ENCODE peak calls at places on chromosomes 12 and 14, in five cellular contexts. L, I, W, G and D are unnamed samples. For H3K9me3, the result is how much of the 10 kb centered on the place peaks cover.

GRCh38 chr14:93800038-93800937 is 12.0 kb upstream of the PRIMA1 start:
- DNase-seq in L (no peak), I (no peak), W (no peak), G (no peak), D (no peak)

GRCh38 chr12:53208877-53209463 is 1.9 kb upstream of the ITGB7 start:
- DNase-seq in L (no peak), I (no peak), W (no peak), G (no peak), D (no peak)

GRCh38 chr12:25189656-25190055 is 5.3 kb downstream of the DNAI7 start:
- DNase-seq in L (no peak), I (no peak), W (no peak), G (no peak), D (no peak)

GRCh38 chr12:49098035-49098451 is 3.4 kb upstream of the DHH start:
- DNase-seq in L (peak), I (peak), W (peak), G (peak), D (peak)

GRCh38 chr12:75236206-75236605 is 26.6 kb upstream of the KCNC2 start:
- DNase-seq in L (peak), I (no peak), W (no peak), G (no peak), D (no peak)

GRCh38 chr14:21526672-21527319 is 650 bp upstream of the SALL2 start:
- DNase-seq in L (no peak), I (no peak), W (no peak), G (no peak), D (no peak)

GRCh38 chr14:24783791-24784190 is 149.8 kb upstream of the GZMB start:
- DNase-seq in L (no peak), I (no peak), W (no peak), G (no peak), D (no peak)

GRCh38 chr12:120710805-120711296 is 593 bp downstream of the UNC119B start:
- DNase-seq in L (no peak), I (no peak), W (no peak), G (no peak), D (no peak)

GRCh38 chr12:112163471-112164325 is 38.3 kb downstream of the TRAFD1 start:
- DNase-seq in L (no peak), I (no peak), W (no peak), G (peak), D (no peak)

GRCh38 chr12:18747960-18748359 is 10.0 kb downstream of the CAPZA3 start:
- DNase-seq in L (peak), I (no peak), W (no peak), G (no peak), D (no peak)

GRCh38 chr14:101709962-101710891 is 51.3 kb upstream of the PPP2R5C start:
- DNase-seq in L (peak), I (no peak), W (no peak), G (peak), D (no peak)

GRCh38 chr14:58239259-58240210 is 5.1 kb upstream of the PSMA3 start:
- DNase-seq in L (peak), I (peak), W (peak), G (peak), D (peak)

GRCh38 chr14:69683971-69684370 is 72.6 kb downstream of the SUSD6 start:
- DNase-seq in L (no peak), I (no peak), W (no peak), G (no peak), D (no peak)

GRCh38 chr12:29782821-29783772 is 645 bp downstream of the TMTC1 start:
- DNase-seq in L (peak), I (no peak), W (no peak), G (peak), D (no peak)

GRCh38 chr14:105019861-105020814 is 745 bp downstream of the CDCA4 start:
- DNase-seq in L (no peak), I (peak), W (no peak), G (peak), D (peak)

GRCh38 chr12:106284294-106285105 is 18.0 kb upstream of the TCP11L2 start:
- DNase-seq in L (peak), I (no peak), W (no peak), G (no peak), D (no peak)

GRCh38 chr12:118778077-118778476 is 203.3 kb upstream of the SRRM4 start:
- DNase-seq in L (no peak), I (no peak), W (no peak), G (no peak), D (no peak)

GRCh38 chr12:67827820-67828383 is 161.3 kb upstream of the IFNG-AS1 start:
- DNase-seq in L (peak), I (no peak), W (peak), G (peak), D (no peak)

GRCh38 chr12:92030618-92031017 is 115.0 kb downstream of the BTG1 start:
- DNase-seq in L (no peak), I (peak), W (no peak), G (no peak), D (peak)

GRCh38 chr12:8780389-8780788 is 42.0 kb upstream of the A2ML1 start:
- DNase-seq in L (peak), I (no peak), W (peak), G (no peak), D (no peak)

GRCh38 chr14:71620401-71620800 is 311.8 kb upstream of the RGS6 start:
- DNase-seq in L (peak), I (no peak), W (no peak), G (no peak), D (no peak)

GRCh38 chr12:93976024-93976423 is 172.4 kb upstream of the PLXNC1 start:
- DNase-seq in L (no peak), I (no peak), W (no peak), G (no peak), D (no peak)

GRCh38 chr14:51616724-51617409 is 34.8 kb upstream of the FRMD6 start:
- DNase-seq in L (peak), I (no peak), W (peak), G (no peak), D (no peak)

DNA sequence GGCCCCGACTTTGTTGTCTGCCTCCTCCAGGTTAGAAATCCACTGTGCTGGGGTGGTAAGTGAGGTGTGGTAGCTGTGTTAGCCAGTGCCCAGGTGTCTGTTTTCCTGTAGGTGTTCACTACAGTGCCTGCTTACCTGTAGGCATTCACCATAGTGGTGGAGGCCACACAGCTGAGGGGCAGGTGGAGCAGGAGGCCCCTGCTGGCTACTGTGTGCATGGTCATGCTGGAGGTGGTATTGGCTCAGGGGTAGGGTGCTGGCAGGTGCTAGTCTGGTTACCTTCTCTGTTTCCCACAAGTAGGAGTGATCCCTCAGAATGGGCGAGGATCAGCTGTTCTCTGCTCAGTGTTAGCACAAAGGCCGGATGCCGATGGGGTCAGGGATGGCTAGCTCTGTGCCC is 217.3 kb downstream of the SYT10 start:
- DNase-seq in L (no peak), I (no peak), W (no peak), G (no peak), D (no peak)
- H3K9me3 ChIP-seq in L (under half), I (under half), W (under half), G (under half), D (under half)

DNA sequence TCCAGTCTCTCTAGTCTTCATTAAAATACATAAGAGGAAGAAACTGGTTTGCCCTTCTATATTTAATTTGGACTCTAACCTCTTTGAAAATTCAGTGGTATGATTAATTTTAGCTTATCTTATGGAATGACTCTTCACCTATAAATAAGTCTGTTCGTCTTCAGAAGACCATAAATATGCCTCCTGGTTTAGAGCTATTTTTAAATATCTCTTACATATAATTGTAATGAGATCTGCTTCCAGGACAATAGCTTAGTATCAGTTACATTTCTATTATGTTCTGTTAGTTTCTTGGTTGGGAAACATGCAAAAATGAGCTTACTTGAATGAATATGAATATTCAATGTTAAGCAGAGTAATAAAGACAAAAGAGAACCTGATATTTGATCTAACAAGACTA is 257.5 kb upstream of the HMGA2 start:
- DNase-seq in L (no peak), I (no peak), W (no peak), G (no peak), D (no peak)
- H3K27ac ChIP-seq in L (no peak), I (no peak), W (no peak), G (no peak), D (no peak)

GRCh38 chr12:133057446-133057845 is 20.1 kb downstream of the ZNF84 start:
- DNase-seq in L (no peak), I (no peak), W (no peak), G (no peak), D (no peak)

GRCh38 chr12:133058203-133059125 is 21.2 kb downstream of the ZNF84 start:
- DNase-seq in L (peak), I (no peak), W (no peak), G (no peak), D (no peak)

GRCh38 chr12:133063556-133063955 is 17.2 kb upstream of the ZNF140 start:
- DNase-seq in L (no peak), I (no peak), W (no peak), G (no peak), D (no peak)

GRCh38 chr12:133061954-133062353 is 18.8 kb upstream of the ZNF140 start:
- DNase-seq in L (no peak), I (no peak), W (no peak), G (no peak), D (no peak)
- H3K9me3 ChIP-seq in L (half or more), I (half or more), W (half or more), G (under half), D (half or more)

GRCh38 chr12:28537474-28537873 is 347.2 kb downstream of the CCDC91 start:
- DNase-seq in L (no peak), I (no peak), W (no peak), G (no peak), D (no peak)

GRCh38 chr12:28540324-28540714 is 350.1 kb downstream of the CCDC91 start:
- DNase-seq in L (no peak), I (no peak), W (no peak), G (no peak), D (no peak)

GRCh38 chr12:28539691-28540323 is 349.6 kb downstream of the CCDC91 start:
- DNase-seq in L (peak), I (no peak), W (no peak), G (no peak), D (no peak)

GRCh38 chr12:28535216-28535615 is 345.0 kb downstream of the CCDC91 start:
- DNase-seq in L (peak), I (no peak), W (no peak), G (no peak), D (no peak)

DNA sequence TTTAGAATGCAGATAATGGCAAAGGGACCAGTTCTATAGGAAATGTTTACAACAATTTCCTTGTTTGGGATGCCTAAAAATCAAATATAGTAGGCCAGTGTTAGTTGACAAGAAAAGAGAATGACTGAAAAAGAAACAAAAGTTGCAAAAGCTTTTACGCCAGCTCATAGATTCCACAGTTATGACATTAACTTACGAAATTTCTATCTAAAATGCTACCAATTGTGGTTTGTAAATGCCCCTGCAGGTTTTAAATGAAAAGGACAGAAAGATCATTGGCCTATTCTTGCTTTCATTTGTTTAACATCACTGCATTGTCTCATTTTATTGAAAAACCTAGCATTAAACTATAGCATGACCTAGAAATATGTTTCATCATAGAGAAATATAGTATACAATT is 345.8 kb downstream of the CCDC91 start:
- DNase-seq in L (peak), I (no peak), W (no peak), G (no peak), D (no peak)
- H3K27ac ChIP-seq in L (no peak), I (no peak), W (no peak), G (no peak), D (no peak)

GRCh38 chr14:29426083-29426482 is 501.6 kb downstream of the PRKD1 start:
- DNase-seq in L (no peak), I (no peak), W (no peak), G (no peak), D (no peak)
- H3K9me3 ChIP-seq in L (under half), I (under half), W (under half), G (under half), D (under half)

DNA sequence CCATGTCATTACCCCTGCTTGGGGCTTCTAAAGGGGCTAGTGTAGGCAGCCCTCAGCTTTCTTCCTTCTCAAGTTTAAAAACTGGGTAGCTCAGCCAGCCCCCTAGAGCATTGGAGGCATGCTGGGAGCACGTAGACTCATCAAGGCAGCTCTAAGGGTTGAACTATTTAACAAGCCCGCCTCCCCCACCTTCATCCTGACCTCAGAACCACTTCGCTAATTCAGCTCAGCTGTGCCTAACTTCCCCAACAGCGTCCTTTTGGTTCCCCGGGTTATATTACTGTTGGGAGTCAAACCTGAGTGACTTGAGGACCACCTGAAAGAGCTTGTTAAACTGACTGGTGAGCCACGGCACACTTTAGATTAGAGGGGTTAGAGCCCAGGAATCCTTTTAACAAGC is 30.1 kb downstream of the MAX start:
- DNase-seq in L (no peak), I (no peak), W (no peak), G (no peak), D (no peak)
- H3K27ac ChIP-seq in L (no peak), I (no peak), W (no peak), G (no peak), D (no peak)

GRCh38 chr12:132941336-132941954 is 14.7 kb downstream of the ZNF605 start:
- DNase-seq in L (no peak), I (no peak), W (no peak), G (no peak), D (no peak)
- H3K9me3 ChIP-seq in L (under half), I (half or more), W (under half), G (under half), D (half or more)

GRCh38 chr12:113480336-113480688 is 8.6 kb upstream of the LHX5 start:
- DNase-seq in L (no peak), I (no peak), W (no peak), G (no peak), D (no peak)

GRCh38 chr12:113478351-113479011 is 6.8 kb upstream of the LHX5 start:
- DNase-seq in L (no peak), I (no peak), W (no peak), G (no peak), D (no peak)

GRCh38 chr12:113477842-113478215 is 6.2 kb upstream of the LHX5 start:
- DNase-seq in L (no peak), I (no peak), W (no peak), G (no peak), D (no peak)

GRCh38 chr12:113479578-113480335 is 8.1 kb upstream of the LHX5 start:
- DNase-seq in L (no peak), I (peak), W (no peak), G (no peak), D (peak)

GRCh38 chr12:113479193-113479577 is 7.5 kb upstream of the LHX5 start:
- DNase-seq in L (no peak), I (no peak), W (no peak), G (no peak), D (no peak)
- H3K27ac ChIP-seq in L (no peak), I (no peak), W (no peak), G (no peak), D (no peak)

GRCh38 chr14:26765768-26766550 is 168.1 kb upstream of the NOVA1 start:
- DNase-seq in L (peak), I (no peak), W (no peak), G (peak), D (no peak)
- H3K9me3 ChIP-seq in L (under half), I (under half), W (under half), G (under half), D (under half)